ENCODE peak calls at places on chromosomes 2 and 18, in ten cellular contexts. One of them, this sample, is unnamed.

GRCh38 chr2:232008907-232009638 is 47.6 kb downstream of the DIS3L2 start:
- DNase-seq in breast epithelium: no peak
- DNase-seq in Caco-2: no peak
- DNase-seq in lung: no peak
- DNase-seq in body of pancreas: no peak
- DNase-seq in effector memory CD4-positive, alpha-beta T cell: no peak
- DNase-seq in esophagus muscularis mucosa: no peak
- DNase-seq in H7: no peak
- DNase-seq in heart left ventricle: no peak
- DNase-seq in transverse colon: no peak
- DNase-seq in this sample: no peak

GRCh38 chr2:46643951-46644350 is 164.6 kb downstream of the TMEM247 start:
- DNase-seq in H7: no peak
- DNase-seq in esophagus muscularis mucosa: no peak
- DNase-seq in heart left ventricle: no peak
- DNase-seq in breast epithelium: no peak
- DNase-seq in body of pancreas: no peak
- DNase-seq in Caco-2: no peak
- DNase-seq in transverse colon: no peak
- DNase-seq in lung: no peak
- DNase-seq in effector memory CD4-positive, alpha-beta T cell: no peak
- DNase-seq in this sample: no peak

GRCh38 chr2:60934153-60934722 is 52.9 kb downstream of the REL start:
- DNase-seq in H7: no peak
- DNase-seq in esophagus muscularis mucosa: no peak
- DNase-seq in effector memory CD4-positive, alpha-beta T cell: no peak
- DNase-seq in Caco-2: no peak
- DNase-seq in breast epithelium: no peak
- DNase-seq in heart left ventricle: no peak
- DNase-seq in lung: no peak
- DNase-seq in transverse colon: no peak
- DNase-seq in body of pancreas: no peak
- DNase-seq in this sample: no peak

GRCh38 chr2:134244091-134244490 is 9.8 kb upstream of the MGAT5 start:
- DNase-seq in lung: no peak
- DNase-seq in breast epithelium: no peak
- DNase-seq in esophagus muscularis mucosa: no peak
- DNase-seq in body of pancreas: no peak
- DNase-seq in transverse colon: no peak
- DNase-seq in H7: no peak
- DNase-seq in effector memory CD4-positive, alpha-beta T cell: no peak
- DNase-seq in Caco-2: no peak
- DNase-seq in heart left ventricle: no peak
- DNase-seq in this sample: no peak

GRCh38 chr2:241948901-241949735 is 79.6 kb downstream of the RTP5 start:
- DNase-seq in lung: no peak
- DNase-seq in body of pancreas: no peak
- DNase-seq in Caco-2: no peak
- DNase-seq in breast epithelium: peak; percentile 52
- DNase-seq in esophagus muscularis mucosa: no peak
- DNase-seq in heart left ventricle: no peak
- DNase-seq in transverse colon: no peak
- DNase-seq in effector memory CD4-positive, alpha-beta T cell: no peak
- DNase-seq in H7: peak; percentile 22
- DNase-seq in this sample: no peak

GRCh38 chr18:43405097-43405496 is 127.8 kb upstream of the SYT4 start:
- DNase-seq in lung: no peak
- DNase-seq in esophagus muscularis mucosa: no peak
- DNase-seq in body of pancreas: no peak
- DNase-seq in heart left ventricle: no peak
- DNase-seq in H7: no peak
- DNase-seq in breast epithelium: no peak
- DNase-seq in transverse colon: no peak
- DNase-seq in Caco-2: no peak
- DNase-seq in effector memory CD4-positive, alpha-beta T cell: no peak
- DNase-seq in this sample: no peak

GRCh38 chr18:51185075-51185474 is 12.4 kb downstream of the MEX3C start:
- DNase-seq in Caco-2: no peak
- DNase-seq in esophagus muscularis mucosa: no peak
- DNase-seq in heart left ventricle: no peak
- DNase-seq in H7: no peak
- DNase-seq in body of pancreas: no peak
- DNase-seq in transverse colon: no peak
- DNase-seq in effector memory CD4-positive, alpha-beta T cell: no peak
- DNase-seq in lung: no peak
- DNase-seq in breast epithelium: no peak
- DNase-seq in this sample: no peak

GRCh38 chr2:50791271-50791670 is 240.7 kb downstream of the NRXN1 start:
- DNase-seq in heart left ventricle: no peak
- DNase-seq in lung: no peak
- DNase-seq in breast epithelium: no peak
- DNase-seq in transverse colon: no peak
- DNase-seq in body of pancreas: no peak
- DNase-seq in Caco-2: no peak
- DNase-seq in H7: no peak
- DNase-seq in esophagus muscularis mucosa: no peak
- DNase-seq in effector memory CD4-positive, alpha-beta T cell: no peak
- DNase-seq in this sample: no peak

DNA sequence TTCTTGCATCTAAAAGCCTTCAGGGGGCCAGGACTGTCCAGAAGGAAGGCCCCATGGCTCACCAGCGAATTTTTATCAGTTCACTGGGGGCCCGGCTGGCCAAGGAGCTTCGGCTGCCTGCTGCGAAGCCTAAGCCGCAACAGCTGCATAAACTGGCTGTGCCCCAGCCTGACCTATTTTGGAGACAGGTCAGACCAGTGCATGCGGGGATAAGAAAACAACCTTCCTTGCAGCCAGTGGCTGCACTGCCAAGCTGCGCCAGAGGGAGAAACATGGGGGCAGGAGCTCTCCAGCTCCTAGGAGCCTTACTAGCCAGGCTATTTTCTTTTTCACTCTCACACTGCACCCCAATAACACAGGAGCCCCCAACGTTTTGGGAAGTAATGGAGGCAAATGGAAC is 15.2 kb downstream of the PAX3 start:
- DNase-seq in H7: peak; percentile 75
- DNase-seq in lung: no peak
- DNase-seq in transverse colon: no peak
- DNase-seq in effector memory CD4-positive, alpha-beta T cell: no peak
- DNase-seq in body of pancreas: no peak
- DNase-seq in heart left ventricle: no peak
- DNase-seq in breast epithelium: no peak
- DNase-seq in Caco-2: no peak
- DNase-seq in esophagus muscularis mucosa: no peak
- DNase-seq in this sample: no peak
- H3K27me3 ChIP-seq in H7: peaks cover 38% of the 10 kb centered on the region
- H3K27me3 ChIP-seq in lung: no peaks in the 10 kb centered on the region
- H3K27me3 ChIP-seq in transverse colon: peaks cover 91% of the 10 kb centered on the region
- H3K27me3 ChIP-seq in effector memory CD4-positive, alpha-beta T cell: peaks cover 4% of the 10 kb centered on the region
- H3K27me3 ChIP-seq in body of pancreas: peaks cover 14% of the 10 kb centered on the region
- H3K27me3 ChIP-seq in heart left ventricle: peaks cover 16% of the 10 kb centered on the region
- H3K27me3 ChIP-seq in breast epithelium: no peaks in the 10 kb centered on the region
- H3K27me3 ChIP-seq in Caco-2: no peaks in the 10 kb centered on the region
- H3K27me3 ChIP-seq in esophagus muscularis mucosa: peaks cover 29% of the 10 kb centered on the region
- H3K27me3 ChIP-seq in this sample: peaks cover 46% of the 10 kb centered on the region

GRCh38 chr2:70941186-70941585 is 5.5 kb downstream of the ATP6V1B1 start:
- DNase-seq in H7: peak; percentile 28
- DNase-seq in lung: no peak
- DNase-seq in body of pancreas: no peak
- DNase-seq in Caco-2: no peak
- DNase-seq in esophagus muscularis mucosa: no peak
- DNase-seq in breast epithelium: peak; percentile 27
- DNase-seq in effector memory CD4-positive, alpha-beta T cell: no peak
- DNase-seq in transverse colon: no peak
- DNase-seq in heart left ventricle: no peak
- DNase-seq in this sample: no peak

GRCh38 chr2:70939001-70939846 is 3.5 kb downstream of the ATP6V1B1 start:
- DNase-seq in esophagus muscularis mucosa: no peak
- DNase-seq in Caco-2: no peak
- DNase-seq in breast epithelium: no peak
- DNase-seq in body of pancreas: no peak
- DNase-seq in effector memory CD4-positive, alpha-beta T cell: no peak
- DNase-seq in heart left ventricle: peak; percentile 5
- DNase-seq in transverse colon: no peak
- DNase-seq in lung: no peak
- DNase-seq in H7: peak; percentile 90
- DNase-seq in this sample: no peak

GRCh38 chr2:70938580-70938938 is 2.9 kb downstream of the ATP6V1B1 start:
- DNase-seq in lung: no peak
- DNase-seq in Caco-2: no peak
- DNase-seq in heart left ventricle: no peak
- DNase-seq in body of pancreas: no peak
- DNase-seq in transverse colon: no peak
- DNase-seq in effector memory CD4-positive, alpha-beta T cell: no peak
- DNase-seq in H7: no peak
- DNase-seq in breast epithelium: no peak
- DNase-seq in esophagus muscularis mucosa: no peak
- DNase-seq in this sample: no peak

GRCh38 chr2:70941701-70942100 is 6.0 kb downstream of the ATP6V1B1 start:
- DNase-seq in heart left ventricle: no peak
- DNase-seq in Caco-2: no peak
- DNase-seq in effector memory CD4-positive, alpha-beta T cell: no peak
- DNase-seq in breast epithelium: peak; percentile 38
- DNase-seq in body of pancreas: no peak
- DNase-seq in esophagus muscularis mucosa: no peak
- DNase-seq in H7: peak; percentile 3
- DNase-seq in transverse colon: no peak
- DNase-seq in lung: no peak
- DNase-seq in this sample: no peak

DNA sequence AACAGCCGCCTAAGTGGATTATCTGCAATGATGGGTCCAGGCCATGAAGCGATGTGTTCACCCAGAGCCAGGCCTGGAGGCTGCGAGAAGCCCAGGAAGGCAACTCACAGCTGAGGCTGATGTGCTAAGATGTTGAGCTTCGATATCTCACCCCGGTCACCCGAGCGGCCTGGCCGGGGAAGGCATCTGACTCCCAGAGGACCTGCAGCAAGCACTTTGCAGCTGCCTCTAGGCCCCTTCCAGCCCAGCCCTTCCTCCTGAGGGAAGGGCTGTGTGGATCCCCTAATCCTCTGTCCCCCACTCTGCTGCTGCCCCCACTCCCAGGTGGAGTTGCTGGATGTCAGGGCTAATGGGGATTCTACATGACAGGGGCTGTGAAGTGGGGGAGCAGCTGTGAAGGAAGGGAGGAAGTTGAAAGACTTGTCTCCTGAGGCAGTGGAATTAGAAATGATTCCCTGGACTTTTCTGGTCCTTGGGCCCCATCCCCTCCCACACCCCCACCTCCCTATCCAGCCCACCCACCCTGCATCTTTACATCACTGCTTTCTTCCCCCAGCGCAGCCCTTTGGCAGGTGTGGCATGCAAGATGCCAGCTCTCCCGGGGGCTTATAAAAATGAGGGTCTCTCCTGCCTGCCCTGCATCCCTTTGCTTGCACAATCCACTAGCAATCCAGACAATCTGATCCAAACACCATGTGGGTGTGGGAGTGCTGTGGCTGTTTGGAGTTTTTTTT is 4.3 kb downstream of the ATP6V1B1 start:
- DNase-seq in transverse colon: no peak
- DNase-seq in effector memory CD4-positive, alpha-beta T cell: no peak
- DNase-seq in lung: no peak
- DNase-seq in heart left ventricle: no peak
- DNase-seq in breast epithelium: peak; percentile 28
- DNase-seq in H7: peak; percentile 42
- DNase-seq in Caco-2: no peak
- DNase-seq in esophagus muscularis mucosa: no peak
- DNase-seq in body of pancreas: no peak
- DNase-seq in this sample: no peak
- H3K27me3 ChIP-seq in transverse colon: peaks cover 10% of the 10 kb centered on the region
- H3K27me3 ChIP-seq in effector memory CD4-positive, alpha-beta T cell: no peaks in the 10 kb centered on the region
- H3K27me3 ChIP-seq in lung: no peaks in the 10 kb centered on the region
- H3K27me3 ChIP-seq in heart left ventricle: no peaks in the 10 kb centered on the region
- H3K27me3 ChIP-seq in breast epithelium: no peaks in the 10 kb centered on the region
- H3K27me3 ChIP-seq in H7: peaks cover 39% of the 10 kb centered on the region
- H3K27me3 ChIP-seq in Caco-2: no peaks in the 10 kb centered on the region
- H3K27me3 ChIP-seq in esophagus muscularis mucosa: no peaks in the 10 kb centered on the region
- H3K27me3 ChIP-seq in body of pancreas: no peaks in the 10 kb centered on the region
- H3K27me3 ChIP-seq in this sample: no peaks in the 10 kb centered on the region

GRCh38 chr2:176056411-176056810 is 27.4 kb downstream of the EVX2 start:
- DNase-seq in H7: no peak
- DNase-seq in transverse colon: no peak
- DNase-seq in effector memory CD4-positive, alpha-beta T cell: no peak
- DNase-seq in breast epithelium: no peak
- DNase-seq in body of pancreas: no peak
- DNase-seq in Caco-2: no peak
- DNase-seq in esophagus muscularis mucosa: no peak
- DNase-seq in heart left ventricle: no peak
- DNase-seq in lung: no peak
- DNase-seq in this sample: no peak
- H3K27me3 ChIP-seq in H7: no peaks in the 10 kb centered on the region
- H3K27me3 ChIP-seq in transverse colon: peaks cover 42% of the 10 kb centered on the region
- H3K27me3 ChIP-seq in effector memory CD4-positive, alpha-beta T cell: peaks cover 3% of the 10 kb centered on the region
- H3K27me3 ChIP-seq in breast epithelium: no peaks in the 10 kb centered on the region
- H3K27me3 ChIP-seq in body of pancreas: no peaks in the 10 kb centered on the region
- H3K27me3 ChIP-seq in Caco-2: no peaks in the 10 kb centered on the region
- H3K27me3 ChIP-seq in esophagus muscularis mucosa: no peaks in the 10 kb centered on the region
- H3K27me3 ChIP-seq in heart left ventricle: no peaks in the 10 kb centered on the region
- H3K27me3 ChIP-seq in lung: no peaks in the 10 kb centered on the region
- H3K27me3 ChIP-seq in this sample: no peaks in the 10 kb centered on the region

GRCh38 chr2:72913531-72914225 is 3.6 kb upstream of the EMX1 start:
- DNase-seq in breast epithelium: no peak
- DNase-seq in body of pancreas: no peak
- DNase-seq in effector memory CD4-positive, alpha-beta T cell: no peak
- DNase-seq in Caco-2: peak; percentile 52
- DNase-seq in esophagus muscularis mucosa: no peak
- DNase-seq in heart left ventricle: no peak
- DNase-seq in lung: no peak
- DNase-seq in transverse colon: no peak
- DNase-seq in H7: peak; percentile 62
- DNase-seq in this sample: no peak

GRCh38 chr2:72914226-72915075 is 2.9 kb upstream of the EMX1 start:
- DNase-seq in esophagus muscularis mucosa: no peak
- DNase-seq in lung: no peak
- DNase-seq in transverse colon: no peak
- DNase-seq in heart left ventricle: no peak
- DNase-seq in Caco-2: no peak
- DNase-seq in breast epithelium: no peak
- DNase-seq in H7: peak; percentile 76
- DNase-seq in body of pancreas: peak; percentile 13
- DNase-seq in effector memory CD4-positive, alpha-beta T cell: no peak
- DNase-seq in this sample: no peak

GRCh38 chr2:72911256-72911655 is 6.1 kb upstream of the EMX1 start:
- DNase-seq in lung: no peak
- DNase-seq in H7: no peak
- DNase-seq in heart left ventricle: no peak
- DNase-seq in effector memory CD4-positive, alpha-beta T cell: no peak
- DNase-seq in Caco-2: no peak
- DNase-seq in breast epithelium: no peak
- DNase-seq in esophagus muscularis mucosa: no peak
- DNase-seq in transverse colon: no peak
- DNase-seq in body of pancreas: no peak
- DNase-seq in this sample: no peak

DNA sequence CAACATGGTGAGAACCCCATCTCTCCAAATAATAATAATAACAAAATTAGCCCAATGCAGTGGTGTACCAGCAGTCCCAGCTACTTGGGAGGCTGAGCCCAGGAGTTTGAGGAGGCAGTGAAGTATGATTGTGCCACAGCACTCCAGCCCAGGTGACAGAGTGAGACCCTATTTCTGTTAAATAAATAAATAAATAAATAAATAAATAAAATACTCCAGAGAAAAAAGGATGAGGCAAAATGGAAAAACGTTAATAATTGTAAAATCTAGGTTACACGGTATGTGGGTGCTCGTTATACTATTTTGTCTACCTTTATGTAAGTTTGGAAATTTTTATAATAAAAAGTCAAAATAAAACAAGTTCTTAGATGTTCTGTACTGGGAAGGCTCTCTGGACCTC is 8.6 kb upstream of the EMX1 start:
- DNase-seq in heart left ventricle: no peak
- DNase-seq in lung: no peak
- DNase-seq in effector memory CD4-positive, alpha-beta T cell: no peak
- DNase-seq in transverse colon: no peak
- DNase-seq in breast epithelium: no peak
- DNase-seq in Caco-2: no peak
- DNase-seq in esophagus muscularis mucosa: no peak
- DNase-seq in body of pancreas: no peak
- DNase-seq in H7: no peak
- DNase-seq in this sample: no peak
- H3K27me3 ChIP-seq in heart left ventricle: peaks cover 24% of the 10 kb centered on the region
- H3K27me3 ChIP-seq in lung: peaks cover 7% of the 10 kb centered on the region
- H3K27me3 ChIP-seq in effector memory CD4-positive, alpha-beta T cell: peaks cover 22% of the 10 kb centered on the region
- H3K27me3 ChIP-seq in transverse colon: peaks cover 100% of the 10 kb centered on the region
- H3K27me3 ChIP-seq in breast epithelium: no peaks in the 10 kb centered on the region
- H3K27me3 ChIP-seq in Caco-2: no peaks in the 10 kb centered on the region
- H3K27me3 ChIP-seq in esophagus muscularis mucosa: peaks cover 36% of the 10 kb centered on the region
- H3K27me3 ChIP-seq in body of pancreas: peaks cover 7% of the 10 kb centered on the region
- H3K27me3 ChIP-seq in H7: peaks cover 39% of the 10 kb centered on the region
- H3K27me3 ChIP-seq in this sample: peaks cover 35% of the 10 kb centered on the region